ENCODE peak calls at places on chromosomes 12 and 14, in eight cellular contexts. T is HCT116; J is hepatocyte; C is right cardiac atrium; X is lung; G is GM23248; Y is fibroblast of lung; N is naive thymus-derived CD4-positive, alpha-beta T cell. F is an unnamed sample. For H3K4me1, the result is how much of the 10 kb centered on the place peaks cover.

GRCh38 chr12:51591020-51591901 is at the start of gene SCN8A:
- DNase-seq in T (peak), J (peak), C (peak), X (no peak), G (peak), Y (peak), N (peak), F (peak)

GRCh38 chr14:59870277-59871165 is at the start of gene RTN1:
- DNase-seq in T (no peak), J (peak), C (peak), X (peak), G (peak), Y (peak), N (no peak), F (peak)

GRCh38 chr14:65098586-65098985 is 3.7 kb downstream of the MAX start:
- DNase-seq in T (no peak), J (no peak), C (no peak), X (no peak), G (peak), Y (peak), N (peak), F (no peak)

GRCh38 chr12:46342562-46343033 is 30.0 kb downstream of the SLC38A2 start:
- DNase-seq in T (peak), J (peak), C (peak), X (no peak), G (peak), Y (no peak), N (peak), F (peak)

GRCh38 chr12:18165422-18165871 is 75.5 kb upstream of the RERGL start:
- DNase-seq in T (no peak), J (peak), C (no peak), X (no peak), G (peak), Y (peak), N (no peak), F (no peak)

GRCh38 chr12:46470975-46471374 is 98.4 kb upstream of the SLC38A2 start:
- DNase-seq in T (peak), J (no peak), C (no peak), X (no peak), G (peak), Y (peak), N (no peak), F (no peak)

GRCh38 chr12:51326762-51327439 is 2.9 kb upstream of the BIN2 start:
- DNase-seq in T (no peak), J (no peak), C (peak), X (no peak), G (peak), Y (peak), N (peak), F (no peak)

GRCh38 chr14:82710257-82710841 is 1176.7 kb upstream of the SEL1L start:
- DNase-seq in T (peak), J (peak), C (peak), X (peak), G (peak), Y (peak), N (no peak), F (peak)

GRCh38 chr12:89645434-89645833 is 63.2 kb downstream of the ATP2B1 start:
- DNase-seq in T (no peak), J (no peak), C (no peak), X (no peak), G (no peak), Y (no peak), N (no peak), F (no peak)

GRCh38 chr14:75267141-75267601 is 11.5 kb upstream of the FOS start:
- DNase-seq in T (no peak), J (peak), C (no peak), X (no peak), G (peak), Y (peak), N (no peak), F (no peak)

GRCh38 chr12:5493018-5493417 is 61.1 kb downstream of the NTF3 start:
- DNase-seq in T (no peak), J (no peak), C (no peak), X (no peak), G (no peak), Y (no peak), N (no peak), F (peak)
- H3K4me1 ChIP-seq in T (under half), J (under half), C (under half), X (under half), G (under half), Y (under half), N (under half), F (under half)

GRCh38 chr14:37198273-37198598 is 499 bp downstream of the MIPOL1 start:
- DNase-seq in T (no peak), J (no peak), C (no peak), X (no peak), G (no peak), Y (no peak), N (no peak), F (no peak)
- H3K4me1 ChIP-seq in T (under half), J (under half), C (under half), X (under half), G (under half), Y (under half), N (under half), F (under half)

GRCh38 chr12:43282106-43282505 is 269.9 kb downstream of the ADAMTS20 start:
- DNase-seq in T (peak), J (peak), C (no peak), X (no peak), G (peak), Y (peak), N (no peak), F (no peak)

GRCh38 chr12:43284441-43284840 is 267.6 kb downstream of the ADAMTS20 start:
- DNase-seq in T (no peak), J (no peak), C (no peak), X (no peak), G (peak), Y (peak), N (no peak), F (no peak)

GRCh38 chr12:43283206-43283605 is 268.8 kb downstream of the ADAMTS20 start:
- DNase-seq in T (no peak), J (no peak), C (no peak), X (no peak), G (peak), Y (no peak), N (no peak), F (no peak)

GRCh38 chr12:43278268-43278832 is 273.7 kb downstream of the ADAMTS20 start:
- DNase-seq in T (no peak), J (peak), C (no peak), X (no peak), G (peak), Y (no peak), N (no peak), F (no peak)

GRCh38 chr12:43281563-43281962 is 270.4 kb downstream of the ADAMTS20 start:
- DNase-seq in T (no peak), J (no peak), C (no peak), X (no peak), G (no peak), Y (no peak), N (no peak), F (peak)
- H3K4me1 ChIP-seq in T (under half), J (under half), C (under half), X (under half), G (half or more), Y (under half), N (under half), F (under half)

DNA sequence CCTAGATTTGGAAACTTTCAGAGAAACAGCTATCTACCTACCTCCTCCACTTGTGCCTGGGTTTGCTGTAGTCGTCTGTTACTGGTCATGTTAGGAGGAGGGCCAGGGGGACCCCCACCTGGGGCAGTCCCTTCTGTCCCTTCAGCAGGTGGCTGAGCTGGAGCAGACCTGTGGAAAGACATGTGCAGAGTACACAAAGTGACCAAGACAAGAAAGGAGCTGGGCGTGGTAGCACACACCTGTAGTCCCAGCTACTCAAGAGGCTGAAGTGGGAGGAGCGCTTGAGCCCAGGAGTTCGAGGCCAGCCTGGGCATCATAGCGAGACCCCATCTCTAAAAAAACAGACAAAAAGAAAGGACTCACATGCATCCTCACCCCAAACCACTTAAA is 4.3 kb downstream of the VAMP1 start:
- DNase-seq in T (no peak), J (no peak), C (no peak), X (no peak), G (no peak), Y (no peak), N (no peak), F (no peak)
- H3K4me1 ChIP-seq in T (under half), J (under half), C (under half), X (under half), G (under half), Y (under half), N (half or more), F (under half)

DNA sequence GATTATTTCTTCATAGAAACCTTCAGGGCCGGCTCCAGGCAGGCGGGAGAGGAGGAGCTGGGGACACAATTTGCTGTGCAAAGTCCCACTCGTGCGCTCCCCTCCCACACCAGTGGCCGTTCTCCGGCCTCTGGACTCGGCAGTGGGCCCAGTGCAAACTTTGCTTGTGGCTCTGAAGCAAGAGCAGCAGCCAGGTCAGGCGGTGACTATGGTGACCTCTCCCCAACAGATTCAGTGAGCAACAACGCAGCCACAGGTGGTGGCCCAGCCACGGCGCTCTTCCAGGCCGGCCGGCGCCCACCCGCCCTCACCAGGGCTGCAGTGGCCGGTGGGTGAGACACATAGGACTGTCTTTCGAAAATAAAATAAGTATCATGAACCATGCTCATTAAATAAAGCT is 29.5 kb downstream of the VPS37B start:
- DNase-seq in T (no peak), J (no peak), C (no peak), X (no peak), G (no peak), Y (no peak), N (no peak), F (no peak)
- H3K4me1 ChIP-seq in T (under half), J (under half), C (under half), X (under half), G (under half), Y (under half), N (under half), F (under half)

GRCh38 chr12:121810833-121811433 is 7.1 kb downstream of the SETD1B start:
- DNase-seq in T (no peak), J (no peak), C (no peak), X (no peak), G (peak), Y (no peak), N (no peak), F (no peak)
- H3K4me1 ChIP-seq in T (under half), J (under half), C (under half), X (under half), G (under half), Y (under half), N (under half), F (under half)

GRCh38 chr14:68979021-68979721 is at the start of gene ACTN1:
- DNase-seq in T (peak), J (peak), C (peak), X (peak), G (peak), Y (peak), N (peak), F (peak)

GRCh38 chr14:68977741-68978549 is 1.2 kb downstream of the ACTN1 start:
- DNase-seq in T (no peak), J (peak), C (peak), X (peak), G (peak), Y (peak), N (peak), F (peak)

GRCh38 chr14:68979722-68980552 is 835 bp upstream of the ACTN1 start:
- DNase-seq in T (no peak), J (peak), C (peak), X (no peak), G (peak), Y (peak), N (no peak), F (peak)

GRCh38 chr14:68977137-68977740 is 1.9 kb downstream of the ACTN1 start:
- DNase-seq in T (no peak), J (no peak), C (no peak), X (no peak), G (no peak), Y (no peak), N (peak), F (peak)

GRCh38 chr14:68978550-68978911 is 571 bp downstream of the ACTN1 start:
- DNase-seq in T (no peak), J (peak), C (peak), X (peak), G (peak), Y (peak), N (peak), F (peak)
- H3K4me1 ChIP-seq in T (under half), J (under half), C (under half), X (under half), G (half or more), Y (half or more), N (under half), F (under half)